ENCODE peak calls at places on chromosome 2, in six cellular contexts. L is NCI-H1092, I is GF-D8, F is cardiac septum, C is endothelial cell, T is psoas muscle. Y is an unnamed sample.

GRCh38 chr2:129909648-129910418 is 69.6 kb upstream of the RAB6C start:
- DNase-seq in L (no peak), I (no peak), F (peak), C (no peak), T (no peak), Y (peak)

GRCh38 chr2:168338803-168339437 is 91.5 kb upstream of the STK39 start:
- DNase-seq in L (no peak), I (no peak), F (no peak), C (no peak), T (no peak), Y (no peak)

GRCh38 chr2:240252191-240252871 is 111.9 kb upstream of the OTOS start:
- DNase-seq in L (no peak), I (no peak), F (peak), C (no peak), T (no peak), Y (peak)

GRCh38 chr2:159614534-159615186 is 1.7 kb downstream of the BAZ2B start:
- DNase-seq in L (no peak), I (no peak), F (no peak), C (no peak), T (no peak), Y (no peak)

GRCh38 chr2:183037281-183037659 is 987 bp downstream of the NCKAP1 start:
- DNase-seq in L (no peak), I (no peak), F (no peak), C (no peak), T (no peak), Y (no peak)

GRCh38 chr2:132593171-132593570 is 76.8 kb downstream of the LYPD1 start:
- DNase-seq in L (no peak), I (no peak), F (no peak), C (no peak), T (no peak), Y (no peak)

GRCh38 chr2:43531251-43531650 is 64.6 kb downstream of the THADA start:
- DNase-seq in L (no peak), I (no peak), F (no peak), C (no peak), T (no peak), Y (no peak)

GRCh38 chr2:190904644-190905043 is 24.0 kb downstream of the GLS start:
- DNase-seq in L (no peak), I (no peak), F (no peak), C (no peak), T (no peak), Y (no peak)

GRCh38 chr2:157874997-157875719 is 972 bp downstream of the ACVR1 start:
- DNase-seq in L (no peak), I (no peak), F (no peak), C (peak), T (peak), Y (peak)

GRCh38 chr2:197846789-197847188 is 42.4 kb downstream of the PLCL1 start:
- DNase-seq in L (no peak), I (no peak), F (no peak), C (no peak), T (no peak), Y (no peak)